ENCODE peak calls at places on chromosome 2, in four cellular contexts. J is fibroblast of mammary gland, O is HFF-Myc, R is esophagus muscularis mucosa. G is an unnamed sample.

GRCh38 chr2:172283476-172283875 is 143.9 kb upstream of the ITGA6 start:
- DNase-seq in R (no peak), O (no peak), J (no peak), G (no peak)

GRCh38 chr2:113886479-113887383 is 3.2 kb upstream of the ACTR3 start:
- DNase-seq in O (peak; percentile 76), R (no peak), J (peak; percentile 91), G (no peak)

GRCh38 chr2:240324312-240325005 is 111.0 kb upstream of the GPC1 start:
- DNase-seq in O (no peak), R (no peak), J (no peak), G (no peak)

GRCh38 chr2:69177063-69177771 is 164.2 kb downstream of the ANTXR1 start:
- DNase-seq in O (peak; percentile 89), R (no peak), J (peak; percentile 88), G (no peak)

GRCh38 chr2:69380072-69380917 is 6.7 kb downstream of the GFPT1 start:
- DNase-seq in J (no peak), R (no peak), O (no peak), G (no peak)

GRCh38 chr2:197163755-197164753 is 146.5 kb downstream of the ANKRD44 start:
- DNase-seq in O (no peak), R (no peak), J (no peak), G (no peak)

GRCh38 chr2:240915526-240916335 is 9.6 kb downstream of the CROCC2 start:
- DNase-seq in O (no peak), J (no peak), R (no peak), G (no peak)

GRCh38 chr2:114925296-114926255 is 483.1 kb downstream of the DPP10 start:
- DNase-seq in R (no peak), J (no peak), O (no peak), G (no peak)

GRCh38 chr2:150505178-150505577 is 17.7 kb upstream of the RND3 start:
- DNase-seq in R (no peak), J (no peak), O (no peak), G (no peak)

GRCh38 chr2:226756131-226756530 is 43.5 kb downstream of the IRS1 start:
- DNase-seq in J (peak; percentile 94), O (no peak), R (no peak), G (peak; percentile 70)

GRCh38 chr2:238286987-238287386 is 1.4 kb downstream of the PER2 start:
- DNase-seq in O (no peak), R (no peak), J (no peak), G (no peak)

GRCh38 chr2:238158807-238159539 is at the start of gene ERFE:
- DNase-seq in R (no peak), O (no peak), J (no peak), G (no peak)

DNA sequence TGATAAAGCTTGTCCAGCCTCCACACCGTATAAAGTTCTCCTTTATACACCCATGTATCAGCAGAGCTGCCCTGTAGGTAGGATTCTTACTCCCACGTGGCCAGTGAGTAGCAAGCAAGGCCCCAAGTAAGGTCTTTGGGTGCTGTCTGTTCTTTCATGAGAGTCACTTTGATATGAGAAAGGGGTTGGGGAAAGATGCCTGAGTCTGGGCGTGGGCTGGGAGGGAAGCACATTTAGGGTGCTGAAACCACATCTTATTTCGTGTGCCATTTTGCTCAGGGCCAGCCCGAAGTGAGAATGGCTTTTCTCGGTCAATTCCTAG is 440 bp upstream of the ITPRIPL1 start:
- DNase-seq in J (no peak), O (no peak), R (no peak), G (no peak)
- H3K4me3 ChIP-seq in J (no peak overlapping the region), O (peak overlapping the region; percentile 68), R (peak overlapping the region; percentile 57), G (peak overlapping the region; percentile 57)

DNA sequence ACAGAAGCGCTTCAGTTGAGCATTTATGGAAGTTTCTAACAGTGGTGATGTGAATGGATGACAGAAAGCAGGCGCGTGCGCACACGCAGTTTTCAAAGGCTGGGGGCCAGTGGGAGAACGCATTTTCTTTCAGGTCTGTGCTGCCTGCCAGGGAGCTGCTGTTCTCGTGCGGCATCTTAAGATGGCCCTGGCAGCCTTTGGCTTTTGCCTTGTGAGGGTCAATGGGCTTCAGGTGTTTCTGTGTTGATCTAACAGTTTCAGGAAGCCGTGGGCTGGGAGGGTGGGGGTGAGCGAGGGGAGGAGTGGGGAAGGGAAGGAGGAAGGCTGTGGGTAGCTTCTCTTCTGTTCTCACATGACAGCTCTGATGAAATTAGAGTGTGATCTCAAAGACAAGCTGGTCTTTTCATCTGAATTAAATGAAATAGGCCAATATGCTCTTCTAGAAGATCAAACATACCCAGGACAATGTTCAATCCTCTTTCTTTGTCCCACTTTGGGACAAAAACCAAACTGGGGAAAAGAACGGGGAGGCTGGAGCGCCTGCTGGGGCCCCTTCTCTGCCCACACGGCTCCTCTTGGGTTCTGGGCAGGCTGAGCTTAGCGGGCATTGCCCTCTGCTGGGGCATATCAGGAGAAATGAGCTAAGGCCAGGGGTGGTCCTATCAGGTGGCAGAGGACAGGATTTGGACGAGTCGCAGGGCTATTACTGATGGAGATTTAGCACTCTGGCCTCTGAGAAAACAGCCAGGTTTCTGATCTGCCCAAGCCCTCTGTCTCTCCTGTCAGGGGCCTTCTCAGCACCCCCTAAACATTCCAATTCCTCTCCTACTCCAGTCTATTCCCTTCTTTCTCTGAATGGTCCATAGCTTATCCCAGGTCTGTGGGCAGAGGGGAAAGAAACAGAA is 126.2 kb upstream of the LGALSL start:
- DNase-seq in O (no peak), R (no peak), J (peak; percentile 16), G (no peak)
- TF ChIP-seq CTCF in O (peak; percentile 51), R (peak; percentile 61), J (peak; percentile 7), G (peak; percentile 60)

GRCh38 chr2:66443977-66444855 is 9.3 kb downstream of the MEIS1 start:
- DNase-seq in R (no peak), J (peak; percentile 73), O (no peak), G (no peak)
- H3K4me3 ChIP-seq in R (peak overlapping the region; percentile 85), J (peak overlapping the region; percentile 33), O (peak overlapping the region; percentile 83), G (no peak overlapping the region)

GRCh38 chr2:128282976-128283810 is 35.5 kb downstream of the HS6ST1 start:
- DNase-seq in O (no peak), R (no peak), J (no peak), G (no peak)
- TF ChIP-seq CTCF in O (peak; percentile 18), R (peak; percentile 7), J (no peak), G (peak; percentile 23)

GRCh38 chr2:134412639-134412999 is 158.7 kb downstream of the MGAT5 start:
- DNase-seq in R (no peak), J (no peak), O (no peak), G (no peak)

GRCh38 chr2:134410831-134411231 is 157.0 kb downstream of the MGAT5 start:
- DNase-seq in O (no peak), R (no peak), J (peak; percentile 50), G (no peak)

GRCh38 chr2:134413430-134413829 is 159.6 kb downstream of the MGAT5 start:
- DNase-seq in O (no peak), R (no peak), J (no peak), G (no peak)

GRCh38 chr2:134411279-134411827 is 157.5 kb downstream of the MGAT5 start:
- DNase-seq in R (no peak), O (no peak), J (no peak), G (no peak)

GRCh38 chr2:134411828-134412638 is 158.2 kb downstream of the MGAT5 start:
- DNase-seq in O (peak; percentile 66), R (peak; percentile 93), J (peak; percentile 87), G (no peak)
- H3K4me3 ChIP-seq in O (no peak overlapping the region), R (no peak overlapping the region), J (no peak overlapping the region), G (no peak overlapping the region)

GRCh38 chr2:31419386-31419785 is 4.8 kb upstream of the XDH start:
- DNase-seq in O (no peak), R (no peak), J (no peak), G (no peak)
- TF ChIP-seq CTCF in O (no peak), R (no peak), J (no peak), G (no peak)

G was measured in epithelial cell of proximal tubule.